ENCODE peak calls at places on chromosomes 12 and 14, in seven cellular contexts. One of them, this sample, is unnamed.

GRCh38 chr12:5050542-5050941 is 6.9 kb downstream of the KCNA5 start:
- DNase-seq in activated T-helper 1 cell treated with anti-CD3 and anti-CD28 coated beads, Interleukin-2, amount 50 U/mL, for 16 hours: no peak
- DNase-seq in iPS DF 6.9: no peak
- DNase-seq in RWPE1: no peak
- DNase-seq in A172: no peak
- DNase-seq in OCI-LY7: no peak
- DNase-seq in GM12865: peak; percentile 15
- DNase-seq in this sample: no peak

GRCh38 chr12:47636908-47637780 is 68.7 kb downstream of the RPAP3 start:
- DNase-seq in OCI-LY7: peak; percentile 61
- DNase-seq in activated T-helper 1 cell treated with anti-CD3 and anti-CD28 coated beads, Interleukin-2, amount 50 U/mL, for 16 hours: no peak
- DNase-seq in GM12865: peak; percentile 39
- DNase-seq in A172: peak; percentile 59
- DNase-seq in RWPE1: no peak
- DNase-seq in iPS DF 6.9: peak; percentile 74
- DNase-seq in this sample: no peak

GRCh38 chr12:38892090-38892786 is 13.2 kb downstream of the CPNE8 start:
- DNase-seq in iPS DF 6.9: no peak
- DNase-seq in activated T-helper 1 cell treated with anti-CD3 and anti-CD28 coated beads, Interleukin-2, amount 50 U/mL, for 16 hours: no peak
- DNase-seq in GM12865: peak; percentile 43
- DNase-seq in RWPE1: peak; percentile 12
- DNase-seq in A172: no peak
- DNase-seq in OCI-LY7: no peak
- DNase-seq in this sample: no peak

GRCh38 chr14:65303902-65304222 is 108.7 kb upstream of the FUT8 start:
- DNase-seq in activated T-helper 1 cell treated with anti-CD3 and anti-CD28 coated beads, Interleukin-2, amount 50 U/mL, for 16 hours: no peak
- DNase-seq in OCI-LY7: peak; percentile 95
- DNase-seq in RWPE1: no peak
- DNase-seq in A172: no peak
- DNase-seq in iPS DF 6.9: no peak
- DNase-seq in GM12865: no peak
- DNase-seq in this sample: no peak

GRCh38 chr14:68451676-68452387 is 341.0 kb downstream of the ZFP36L1 start:
- DNase-seq in activated T-helper 1 cell treated with anti-CD3 and anti-CD28 coated beads, Interleukin-2, amount 50 U/mL, for 16 hours: no peak
- DNase-seq in GM12865: peak; percentile 20
- DNase-seq in RWPE1: no peak
- DNase-seq in A172: no peak
- DNase-seq in iPS DF 6.9: no peak
- DNase-seq in OCI-LY7: no peak
- DNase-seq in this sample: no peak

GRCh38 chr12:58154359-58154758 is 213.0 kb downstream of the ATP23 start:
- DNase-seq in iPS DF 6.9: no peak
- DNase-seq in RWPE1: no peak
- DNase-seq in A172: no peak
- DNase-seq in activated T-helper 1 cell treated with anti-CD3 and anti-CD28 coated beads, Interleukin-2, amount 50 U/mL, for 16 hours: no peak
- DNase-seq in OCI-LY7: no peak
- DNase-seq in GM12865: no peak
- DNase-seq in this sample: no peak

GRCh38 chr12:92602476-92602875 is 100.3 kb upstream of the PLEKHG7 start:
- DNase-seq in iPS DF 6.9: no peak
- DNase-seq in RWPE1: peak; percentile 53
- DNase-seq in OCI-LY7: no peak
- DNase-seq in A172: peak; percentile 82
- DNase-seq in GM12865: no peak
- DNase-seq in activated T-helper 1 cell treated with anti-CD3 and anti-CD28 coated beads, Interleukin-2, amount 50 U/mL, for 16 hours: no peak
- DNase-seq in this sample: no peak

GRCh38 chr14:76953196-76953945 is 75.1 kb downstream of the IRF2BPL start:
- DNase-seq in RWPE1: peak; percentile 82
- DNase-seq in GM12865: peak; percentile 57
- DNase-seq in A172: peak; percentile 85
- DNase-seq in OCI-LY7: no peak
- DNase-seq in activated T-helper 1 cell treated with anti-CD3 and anti-CD28 coated beads, Interleukin-2, amount 50 U/mL, for 16 hours: no peak
- DNase-seq in iPS DF 6.9: no peak
- DNase-seq in this sample: no peak

GRCh38 chr12:42094277-42094676 is 50.4 kb downstream of the GXYLT1 start:
- DNase-seq in A172: peak; percentile 66
- DNase-seq in OCI-LY7: no peak
- DNase-seq in activated T-helper 1 cell treated with anti-CD3 and anti-CD28 coated beads, Interleukin-2, amount 50 U/mL, for 16 hours: no peak
- DNase-seq in iPS DF 6.9: no peak
- DNase-seq in GM12865: no peak
- DNase-seq in RWPE1: peak; percentile 13
- DNase-seq in this sample: no peak

GRCh38 chr12:109892748-109893147 is 7.3 kb upstream of the TCHP start:
- DNase-seq in A172: no peak
- DNase-seq in activated T-helper 1 cell treated with anti-CD3 and anti-CD28 coated beads, Interleukin-2, amount 50 U/mL, for 16 hours: no peak
- DNase-seq in OCI-LY7: peak; percentile 74
- DNase-seq in iPS DF 6.9: no peak
- DNase-seq in RWPE1: no peak
- DNase-seq in GM12865: peak; percentile 90
- DNase-seq in this sample: no peak

GRCh38 chr12:95385246-95385645 is 88.7 kb upstream of the METAP2 start:
- DNase-seq in iPS DF 6.9: no peak
- DNase-seq in activated T-helper 1 cell treated with anti-CD3 and anti-CD28 coated beads, Interleukin-2, amount 50 U/mL, for 16 hours: no peak
- DNase-seq in A172: no peak
- DNase-seq in GM12865: no peak
- DNase-seq in OCI-LY7: peak; percentile 44
- DNase-seq in RWPE1: no peak
- DNase-seq in this sample: no peak

GRCh38 chr14:67636361-67636919 is 16.7 kb downstream of the ARG2 start:
- DNase-seq in A172: no peak
- DNase-seq in GM12865: peak; percentile 22
- DNase-seq in activated T-helper 1 cell treated with anti-CD3 and anti-CD28 coated beads, Interleukin-2, amount 50 U/mL, for 16 hours: no peak
- DNase-seq in RWPE1: no peak
- DNase-seq in OCI-LY7: peak; percentile 15
- DNase-seq in iPS DF 6.9: no peak
- DNase-seq in this sample: no peak